ENCODE peak calls at places on chromosomes 11 and 22, in ten cellular contexts. A, M, H, E, G, W, V, Y, F and T are unnamed samples.

GRCh38 chr11:46421257-46421880 is 29.8 kb upstream of the CHRM4 start:
- DNase-seq in M (no peak), E (no peak), V (no peak), W (no peak), H (no peak), G (no peak), F (no peak), A (no peak), Y (no peak), T (no peak)

GRCh38 chr11:13183094-13183825 is 94.3 kb upstream of the BMAL1 start:
- DNase-seq in Y (no peak), G (peak), W (no peak), V (peak), A (no peak), M (peak), H (no peak), E (no peak), F (peak), T (no peak)

GRCh38 chr22:28208797-28209196 is 289.7 kb upstream of the PITPNB start:
- DNase-seq in G (no peak), E (no peak), V (no peak), M (no peak), H (no peak), W (no peak), Y (no peak), F (no peak), A (no peak), T (no peak)

GRCh38 chr11:41040474-41040873 is 419.0 kb downstream of the LRRC4C start:
- DNase-seq in A (no peak), Y (no peak), H (no peak), G (no peak), F (no peak), W (no peak), M (no peak), V (no peak), E (no peak), T (no peak)

GRCh38 chr11:789951-790350 is at the start of gene CEND1:
- DNase-seq in W (peak), F (no peak), H (peak), V (peak), E (no peak), G (peak), Y (no peak), A (no peak), M (no peak), T (peak)

GRCh38 chr11:43327987-43328386 is 16.2 kb downstream of the API5 start:
- DNase-seq in F (peak), W (no peak), A (no peak), V (no peak), G (peak), Y (no peak), E (peak), H (no peak), M (no peak), T (no peak)

GRCh38 chr22:23538502-23538860 is 41.6 kb downstream of the IGLL1 start:
- DNase-seq in G (peak), A (no peak), F (no peak), H (peak), V (no peak), E (no peak), W (no peak), M (no peak), Y (peak), T (no peak)

GRCh38 chr11:117189191-117189940 is 9.8 kb upstream of the TAGLN start:
- DNase-seq in V (no peak), E (no peak), H (peak), A (no peak), F (no peak), G (no peak), W (no peak), Y (peak), M (no peak), T (peak)

GRCh38 chr11:116712428-116712827 is 60.4 kb downstream of the BUD13 start:
- DNase-seq in E (no peak), G (no peak), M (no peak), A (no peak), Y (no peak), F (no peak), V (no peak), W (no peak), H (no peak), T (no peak)

GRCh38 chr22:20522134-20522827 is 14.9 kb downstream of the MED15 start:
- DNase-seq in H (no peak), V (no peak), M (no peak), A (no peak), Y (no peak), W (no peak), F (no peak), G (no peak), E (no peak), T (no peak)

GRCh38 chr22:40620464-40621046 is 16.0 kb downstream of the MRTFA start:
- DNase-seq in H (no peak), W (no peak), G (peak), A (no peak), E (no peak), V (no peak), M (no peak), F (peak), Y (no peak), T (no peak)

GRCh38 chr11:115706735-115707134 is 202.5 kb upstream of the CADM1 start:
- DNase-seq in W (no peak), E (no peak), F (no peak), M (no peak), G (no peak), Y (no peak), H (no peak), V (no peak), A (no peak), T (no peak)

GRCh38 chr22:40204331-40205116 is 26.8 kb downstream of the TNRC6B start:
- DNase-seq in E (no peak), F (no peak), W (no peak), Y (no peak), G (peak), A (no peak), V (no peak), M (no peak), H (no peak), T (no peak)

GRCh38 chr11:76646882-76647534 is 23.5 kb downstream of the LRRC32 start:
- DNase-seq in A (no peak), H (no peak), W (no peak), E (no peak), Y (no peak), V (no peak), G (no peak), M (no peak), F (no peak), T (no peak)

GRCh38 chr11:128367573-128367972 is 219.8 kb downstream of the ETS1 start:
- DNase-seq in F (no peak), A (no peak), W (no peak), H (no peak), V (no peak), Y (no peak), E (no peak), M (no peak), G (no peak), T (no peak)

GRCh38 chr11:69372589-69373250 is 78.8 kb downstream of the MYEOV start:
- DNase-seq in H (no peak), Y (no peak), A (no peak), W (no peak), G (no peak), V (no peak), M (peak), F (no peak), E (no peak), T (no peak)

GRCh38 chr22:17119481-17120202 is 1.5 kb downstream of the TMEM121B start:
- DNase-seq in V (peak), E (no peak), G (peak), A (no peak), M (no peak), W (peak), Y (no peak), F (no peak), H (peak), T (no peak)

GRCh38 chr11:118010738-118011461 is 24.7 kb downstream of the IL10RA start:
- DNase-seq in M (peak), A (peak), E (no peak), H (peak), G (no peak), F (no peak), V (no peak), Y (peak), W (no peak), T (no peak)

GRCh38 chr22:45381348-45381747 is 32.1 kb downstream of the SMC1B start:
- DNase-seq in G (no peak), E (no peak), W (no peak), A (no peak), F (no peak), V (no peak), Y (no peak), H (no peak), M (no peak), T (no peak)

GRCh38 chr22:45285431-45286058 is 796 bp downstream of the UPK3A start:
- DNase-seq in F (no peak), G (no peak), H (no peak), A (no peak), V (peak), E (no peak), W (no peak), Y (no peak), M (no peak), T (no peak)

GRCh38 chr22:31122196-31122531 is 602 bp upstream of the INPP5J start:
- DNase-seq in F (no peak), Y (no peak), E (no peak), M (no peak), G (no peak), H (no peak), V (no peak), W (no peak), A (no peak), T (no peak)
- H3K27ac ChIP-seq in F (no peak), Y (no peak), E (no peak), M (no peak), G (peak), H (no peak), V (no peak), W (peak), A (no peak), T (no peak)

DNA sequence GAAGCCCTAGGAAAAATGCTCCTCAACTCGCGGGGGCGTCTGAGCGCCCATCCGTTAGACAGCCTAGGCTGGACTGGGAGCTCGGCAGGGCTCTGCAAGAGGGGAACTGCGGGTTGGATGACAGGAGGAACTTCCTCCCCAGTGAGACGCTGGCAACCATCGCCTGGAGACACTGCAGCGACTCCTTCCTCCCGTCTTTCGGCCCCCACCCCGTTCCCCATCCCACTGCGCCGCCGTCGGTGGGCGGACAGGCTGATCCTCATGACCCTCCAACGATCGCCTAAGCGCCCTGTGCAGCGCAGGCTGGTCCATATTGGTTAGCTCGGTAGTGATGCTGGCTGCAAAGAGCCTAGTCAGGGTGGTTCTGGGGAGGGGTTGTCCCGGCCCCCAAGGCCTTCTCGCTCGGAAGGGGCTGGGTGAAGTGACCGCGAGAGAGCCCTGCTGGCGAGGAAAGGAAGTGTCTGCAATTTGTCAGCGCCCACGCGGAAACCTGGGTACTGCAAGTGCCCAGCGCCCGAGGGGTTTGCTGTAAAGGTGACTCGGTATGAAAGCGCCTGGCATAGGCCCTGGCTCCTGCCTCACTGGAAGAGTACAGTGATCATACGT is 638 bp downstream of the NRGN start:
- DNase-seq in W (no peak), H (peak), A (peak), G (no peak), F (peak), E (no peak), V (peak), M (no peak), Y (peak), T (no peak)
- TF ChIP-seq CTCF in W (no peak), H (peak), A (no peak), G (peak), F (no peak), E (peak), V (peak), M (peak), Y (peak), T (peak)

GRCh38 chr11:132365650-132366049 is 995.2 kb downstream of the NTM start:
- DNase-seq in A (no peak), G (no peak), W (no peak), F (no peak), V (no peak), H (no peak), E (no peak), Y (no peak), M (no peak), T (no peak)
- H3K27ac ChIP-seq in A (no peak), G (no peak), W (no peak), F (no peak), V (no peak), H (no peak), E (no peak), Y (no peak), M (no peak), T (no peak)

GRCh38 chr11:63986156-63986931 is at the start of gene OTUB1:
- DNase-seq in W (peak), G (peak), F (peak), H (peak), M (peak), V (peak), E (peak), Y (peak), A (peak), T (peak)

GRCh38 chr11:63986932-63987513 is 785 bp downstream of the OTUB1 start:
- DNase-seq in W (no peak), F (no peak), M (no peak), E (no peak), A (no peak), Y (no peak), H (no peak), V (no peak), G (no peak), T (no peak)

GRCh38 chr11:63991558-63991957 is 5.3 kb downstream of the OTUB1 start:
- DNase-seq in Y (no peak), F (no peak), V (no peak), W (no peak), A (no peak), G (no peak), H (no peak), M (no peak), E (no peak), T (no peak)

DNA sequence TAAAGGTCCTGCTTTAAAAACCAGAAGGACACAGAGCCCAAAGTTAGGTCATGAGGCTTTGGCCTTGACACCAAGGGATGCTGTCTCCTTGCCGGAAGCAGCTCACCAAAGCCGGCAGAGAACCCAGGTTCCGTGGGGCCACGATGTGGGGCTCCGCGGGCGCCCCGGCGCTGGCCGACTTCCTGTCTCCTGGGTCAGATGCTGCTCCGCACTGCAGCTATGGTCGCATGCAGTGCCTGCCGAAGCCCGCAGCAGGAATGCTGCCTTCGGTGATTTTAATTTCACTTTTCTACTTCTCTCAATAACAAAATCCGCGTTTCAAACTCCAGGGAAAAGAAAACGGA is 454 bp upstream of the OTUB1 start:
- DNase-seq in M (no peak), F (no peak), A (no peak), V (no peak), E (no peak), G (no peak), W (no peak), H (peak), Y (peak), T (no peak)
- TF ChIP-seq CTCF in M (no peak), F (no peak), A (no peak), V (no peak), E (no peak), G (no peak), W (no peak), H (no peak), Y (no peak), T (no peak)

GRCh38 chr22:39016592-39016991 is 2.5 kb downstream of the APOBEC3C start:
- DNase-seq in A (no peak), E (no peak), Y (no peak), W (no peak), F (no peak), H (peak), G (no peak), V (no peak), M (no peak), T (no peak)

GRCh38 chr22:39010946-39011625 is 3.0 kb upstream of the APOBEC3C start:
- DNase-seq in M (no peak), V (no peak), A (no peak), H (no peak), G (no peak), Y (no peak), W (no peak), F (no peak), E (no peak), T (no peak)

GRCh38 chr22:39017596-39018365 is 3.1 kb upstream of the APOBEC3D start:
- DNase-seq in A (no peak), Y (no peak), H (no peak), E (no peak), G (no peak), V (no peak), M (no peak), F (no peak), W (no peak), T (no peak)

GRCh38 chr22:39012525-39013516 is 1.2 kb upstream of the APOBEC3C start:
- DNase-seq in M (peak), A (no peak), H (no peak), W (no peak), V (peak), Y (no peak), F (no peak), E (no peak), G (peak), T (no peak)

GRCh38 chr22:39013923-39014722 is at the start of gene APOBEC3C:
- DNase-seq in F (peak), G (peak), W (no peak), H (peak), A (peak), V (peak), M (peak), E (peak), Y (peak), T (no peak)
- H3K27ac ChIP-seq in F (peak), G (peak), W (peak), H (peak), A (peak), V (no peak), M (peak), E (peak), Y (peak), T (no peak)

GRCh38 chr11:122711831-122712378 is 56.4 kb downstream of the UBASH3B start:
- DNase-seq in W (no peak), H (no peak), M (no peak), A (no peak), E (no peak), Y (no peak), V (no peak), F (peak), G (peak), T (no peak)
- TF ChIP-seq CTCF in W (no peak), H (no peak), M (no peak), A (no peak), E (peak), Y (no peak), V (no peak), F (no peak), G (peak), T (no peak)

DNA sequence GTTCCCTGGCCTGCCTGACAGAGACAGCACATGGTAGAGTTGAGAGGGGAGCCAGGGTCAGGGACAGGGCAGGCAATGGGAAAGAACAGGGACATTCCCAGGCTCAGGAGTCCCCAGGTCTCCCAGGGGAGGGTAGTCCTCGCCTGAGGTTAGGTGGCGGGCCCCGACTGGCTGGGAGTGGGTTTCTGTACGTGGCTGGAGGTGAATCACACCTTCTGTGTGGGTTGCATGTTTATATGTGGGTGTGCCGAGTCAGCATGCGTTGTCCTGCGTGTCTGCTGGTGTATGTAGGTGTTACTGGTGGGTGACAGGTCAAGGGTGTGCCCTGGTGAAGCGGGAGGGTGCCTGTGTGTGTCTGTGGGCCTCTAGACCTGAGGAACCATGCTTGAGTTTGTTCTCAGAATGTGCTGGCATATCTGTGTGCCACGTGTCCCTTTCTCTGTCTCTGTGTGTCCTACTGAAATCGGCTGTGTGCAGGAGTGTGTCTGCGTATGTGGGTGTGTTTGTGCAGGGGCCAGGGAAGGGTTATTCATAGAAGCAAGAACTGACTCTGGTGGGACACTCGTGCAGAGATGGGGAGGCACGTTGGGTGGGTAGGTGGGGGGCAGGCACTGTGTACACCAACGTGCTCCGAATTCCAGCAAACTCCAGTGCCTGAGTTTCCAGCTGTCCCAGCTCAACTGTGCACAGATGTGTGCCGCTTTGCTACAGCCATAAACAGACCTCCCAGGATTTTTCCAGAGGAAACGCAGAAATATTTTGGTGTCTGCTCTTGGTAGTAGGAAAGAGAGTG is 23.8 kb upstream of the OAF start:
- DNase-seq in E (no peak), V (no peak), A (no peak), F (peak), H (no peak), M (no peak), Y (peak), G (peak), W (no peak), T (peak)
- H3K27ac ChIP-seq in E (no peak), V (no peak), A (peak), F (no peak), H (no peak), M (peak), Y (peak), G (no peak), W (peak), T (peak)

GRCh38 chr11:78835646-78836045 is 261.0 kb upstream of the NARS2 start:
- DNase-seq in V (no peak), E (no peak), Y (no peak), W (no peak), G (no peak), F (no peak), A (no peak), M (no peak), H (no peak), T (no peak)

GRCh38 chr11:78840190-78840589 is 265.5 kb upstream of the NARS2 start:
- DNase-seq in V (no peak), G (peak), E (peak), Y (no peak), M (no peak), H (no peak), A (no peak), F (no peak), W (no peak), T (no peak)

GRCh38 chr11:78838417-78838816 is 263.8 kb upstream of the NARS2 start:
- DNase-seq in M (no peak), V (no peak), F (no peak), A (no peak), E (no peak), Y (no peak), H (no peak), G (no peak), W (no peak), T (no peak)

GRCh38 chr11:78840623-78841022 is 266.0 kb upstream of the NARS2 start:
- DNase-seq in A (no peak), G (peak), F (no peak), M (no peak), V (no peak), W (no peak), Y (no peak), H (no peak), E (peak), T (no peak)

DNA sequence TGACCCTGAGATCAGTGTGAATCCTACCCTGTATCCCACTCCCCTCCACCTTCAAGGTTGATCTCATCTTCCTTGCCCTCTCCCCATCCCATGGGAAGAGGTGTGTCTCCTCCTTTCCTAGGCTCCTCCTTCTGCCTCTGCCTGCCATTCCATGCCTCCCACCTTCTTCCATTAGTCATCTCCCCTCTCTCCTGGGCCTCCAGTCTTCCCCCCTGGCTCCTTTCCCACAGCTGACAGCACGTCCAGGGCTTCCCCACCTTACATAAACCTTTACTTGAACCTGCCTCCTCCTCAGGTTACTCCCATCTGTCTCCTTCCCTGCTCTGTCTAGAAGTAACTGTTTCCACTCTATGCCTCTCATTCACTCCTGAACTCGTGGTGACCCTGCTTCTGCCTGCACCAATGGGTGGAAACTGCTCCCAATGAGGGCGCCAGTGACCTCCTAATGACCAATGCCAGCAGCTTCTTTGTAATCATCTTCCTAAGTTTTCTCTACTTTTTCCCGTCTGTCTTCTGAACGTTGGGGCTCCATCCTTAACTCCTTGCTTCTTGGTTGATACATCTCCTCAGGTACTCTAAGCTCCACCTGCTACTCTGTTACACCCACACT is 266.9 kb upstream of the NARS2 start:
- DNase-seq in V (no peak), A (no peak), H (no peak), W (no peak), M (no peak), G (peak), E (no peak), F (peak), Y (no peak), T (no peak)
- TF ChIP-seq CTCF in V (peak), A (no peak), H (no peak), W (no peak), M (no peak), G (no peak), E (no peak), F (no peak), Y (no peak), T (no peak)